ENCODE peak calls at places on chromosomes 4 and X, in five cellular contexts. G is HCT116, X is heart left ventricle, W is uterus, N is esophagus muscularis mucosa. D is an unnamed sample.

GRCh38 chr4:76611611-76612010 is 176.6 kb downstream of the SHROOM3 start:
- DNase-seq in G (no peak), N (no peak), W (no peak), X (no peak), D (no peak)

GRCh38 chr4:158161561-158162354 is 11.1 kb downstream of the GASK1B start:
- DNase-seq in X (peak; percentile 55), W (peak; percentile 33), N (no peak), G (peak; percentile 63), D (peak; percentile 7)

GRCh38 chrX:16484338-16484737 is 165.6 kb upstream of the S100G start:
- DNase-seq in W (no peak), X (no peak), N (no peak), G (peak; percentile 56), D (no peak)

GRCh38 chr4:112908511-112908910 is 140.9 kb upstream of the ANK2 start:
- DNase-seq in X (no peak), W (no peak), N (no peak), G (no peak), D (no peak)

GRCh38 chr4:159900562-159900961 is 797.7 kb downstream of the RAPGEF2 start:
- DNase-seq in W (no peak), G (no peak), N (no peak), X (no peak), D (no peak)

GRCh38 chrX:13747836-13748235 is 13.3 kb downstream of the OFD1 start:
- DNase-seq in W (no peak), G (peak; percentile 37), N (no peak), X (no peak), D (peak; percentile 52)

GRCh38 chr4:140300271-140300970 is 73.0 kb upstream of the SCOC start:
- DNase-seq in W (peak; percentile 22), N (no peak), X (peak; percentile 34), G (peak; percentile 74), D (no peak)

GRCh38 chrX:39869846-39870601 is 227.7 kb downstream of the BCOR start:
- DNase-seq in G (no peak), N (no peak), W (no peak), X (no peak), D (no peak)

GRCh38 chrX:13469963-13470679 is 99.3 kb upstream of the EGFL6 start:
- DNase-seq in G (no peak), W (no peak), N (no peak), X (no peak), D (no peak)

GRCh38 chr4:145390566-145390965 is 91.1 kb upstream of the SMAD1 start:
- DNase-seq in W (no peak), G (no peak), N (no peak), X (no peak), D (no peak)

GRCh38 chr4:133320576-133321170 is 171.6 kb downstream of the PCDH10 start:
- DNase-seq in W (no peak), G (peak; percentile 33), N (no peak), X (no peak), D (peak; percentile 17)

GRCh38 chr4:4320951-4321714 is 31.1 kb downstream of the ZBTB49 start:
- DNase-seq in W (no peak), N (no peak), G (no peak), X (no peak), D (no peak)

GRCh38 chr4:46270986-46271596 is 118.8 kb downstream of the GABRA2 start:
- DNase-seq in N (no peak), W (no peak), G (no peak), X (no peak), D (peak; percentile 62)

GRCh38 chr4:155766544-155766943 is 7.7 kb downstream of the GUCY1B1 start:
- DNase-seq in N (no peak), W (no peak), X (no peak), G (no peak), D (no peak)

GRCh38 chrX:24150051-24150790 is 692 bp downstream of the ZFX start:
- DNase-seq in G (peak; percentile 61), W (peak; percentile 94), X (peak; percentile 95), N (peak; percentile 94), D (peak; percentile 95)

GRCh38 chrX:46325312-46325877 is 219.8 kb downstream of the ZNF674 start:
- DNase-seq in G (peak; percentile 86), N (no peak), X (no peak), W (no peak), D (no peak)

GRCh38 chr4:85508654-85509053 is 33.7 kb downstream of the ARHGAP24 start:
- DNase-seq in X (no peak), N (no peak), G (no peak), W (no peak), D (no peak)

GRCh38 chr4:18689308-18689915 is 667.9 kb upstream of the LCORL start:
- DNase-seq in W (peak; percentile 21), X (no peak), G (peak; percentile 44), N (no peak), D (peak; percentile 57)

GRCh38 chrX:72304877-72305276 is 837 bp downstream of the CITED1 start:
- DNase-seq in N (no peak), W (no peak), G (no peak), X (no peak), D (peak; percentile 3)

GRCh38 chrX:3420316-3420715 is 73.9 kb upstream of the MXRA5 start:
- DNase-seq in G (no peak), X (no peak), N (no peak), W (no peak), D (no peak)

GRCh38 chrX:17923546-17923945 is 62.4 kb upstream of the RAI2 start:
- DNase-seq in G (no peak), W (no peak), N (no peak), X (no peak), D (peak; percentile 7)

GRCh38 chr4:109434007-109434792 is 585 bp downstream of the SEC24B start:
- DNase-seq in N (no peak), X (peak; percentile 53), W (peak; percentile 41), G (no peak), D (peak; percentile 67)

GRCh38 chr4:109432203-109432602 is 1.4 kb upstream of the SEC24B start:
- DNase-seq in W (no peak), X (no peak), N (no peak), G (no peak), D (no peak)

GRCh38 chr4:109432676-109433075 is 939 bp upstream of the SEC24B start:
- DNase-seq in W (no peak), G (no peak), N (no peak), X (no peak), D (peak; percentile 14)

GRCh38 chr4:109434793-109435080 is 1.1 kb downstream of the SEC24B start:
- DNase-seq in W (no peak), N (no peak), X (no peak), G (no peak), D (no peak)

DNA sequence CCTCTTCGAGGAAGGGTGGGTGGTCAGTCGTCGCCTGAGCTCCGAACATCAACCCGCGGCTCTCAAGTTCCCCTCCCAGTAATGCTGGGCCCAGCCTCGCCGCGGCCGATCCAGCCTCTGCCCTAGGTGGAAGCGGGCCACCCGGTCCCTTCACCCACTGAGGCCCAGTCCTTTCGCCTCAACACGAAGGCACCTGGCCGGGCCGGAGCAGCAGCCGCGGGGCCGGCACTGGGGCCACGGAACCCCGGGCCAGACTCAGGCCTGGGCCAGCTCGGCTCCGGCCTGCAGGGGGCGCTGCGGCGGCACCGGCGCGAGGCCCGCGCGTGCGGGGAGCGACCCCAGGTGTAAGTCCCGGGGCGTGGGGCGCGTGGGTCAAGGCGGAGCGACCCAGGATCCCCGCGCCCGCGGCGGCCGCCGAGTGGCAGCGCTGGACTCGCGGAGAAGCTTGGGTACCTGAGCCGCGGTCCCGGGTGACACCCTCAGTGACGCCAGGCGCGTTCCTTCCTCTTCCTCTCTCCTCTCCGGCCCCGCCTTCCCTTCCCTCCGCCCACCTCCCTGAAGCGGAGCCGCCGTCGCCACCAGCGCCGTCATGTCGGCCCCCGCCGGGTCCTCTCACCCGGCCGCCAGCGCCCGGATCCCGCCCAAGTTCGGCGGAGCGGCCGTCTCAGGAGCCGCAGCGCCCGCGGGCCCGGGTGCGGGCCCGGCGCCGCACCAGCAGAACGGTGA is at the start of gene SEC24B:
- DNase-seq in X (peak; percentile 94), G (peak; percentile 57), N (peak; percentile 96), W (peak; percentile 83), D (peak; percentile 96)
- TF ChIP-seq POLR2A in X (peak; percentile 89), G (peak; percentile 67), N (no peak), W (peak; percentile 73), D (peak; percentile 69)

DNA sequence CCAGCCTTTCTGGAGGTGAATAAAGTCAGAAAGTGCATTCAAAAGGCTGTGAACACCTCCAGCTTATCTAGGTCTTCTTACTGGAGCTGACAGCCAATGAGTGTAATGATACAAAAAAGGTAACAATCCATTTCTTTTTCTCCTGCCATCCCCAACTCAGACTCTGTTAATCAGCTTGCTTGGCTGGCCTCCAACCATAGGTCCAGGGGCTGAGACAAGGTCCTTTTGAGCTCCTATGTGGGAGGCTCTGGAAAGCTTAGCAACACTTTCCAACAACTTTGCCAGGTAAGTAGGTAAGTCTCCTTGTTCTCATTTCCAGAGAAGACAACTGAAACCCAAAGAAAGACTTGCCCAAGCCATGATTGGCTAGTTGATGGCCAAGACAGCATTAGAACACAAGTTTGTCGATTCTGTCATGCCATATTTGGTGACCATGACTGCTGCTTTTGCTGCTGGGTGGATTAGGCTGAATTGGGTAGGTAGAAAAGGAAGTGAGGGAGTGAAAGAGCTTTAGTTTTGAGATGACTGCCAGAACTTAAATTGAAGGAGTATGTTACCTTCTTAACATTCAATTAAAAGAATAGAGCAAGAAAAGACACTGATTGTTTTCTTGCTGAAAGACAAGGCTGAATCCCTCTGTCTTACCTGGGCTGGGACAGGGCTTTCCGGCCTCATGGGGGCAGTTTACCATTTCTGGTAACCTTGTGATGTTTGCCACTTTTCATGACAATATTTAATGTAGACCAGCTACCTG is 22.8 kb downstream of the VSIG4 start:
- DNase-seq in N (no peak), X (no peak), W (no peak), G (no peak), D (peak; percentile 21)
- TF ChIP-seq POLR2A in N (no peak), X (no peak), W (no peak), G (no peak), D (no peak)

DNA sequence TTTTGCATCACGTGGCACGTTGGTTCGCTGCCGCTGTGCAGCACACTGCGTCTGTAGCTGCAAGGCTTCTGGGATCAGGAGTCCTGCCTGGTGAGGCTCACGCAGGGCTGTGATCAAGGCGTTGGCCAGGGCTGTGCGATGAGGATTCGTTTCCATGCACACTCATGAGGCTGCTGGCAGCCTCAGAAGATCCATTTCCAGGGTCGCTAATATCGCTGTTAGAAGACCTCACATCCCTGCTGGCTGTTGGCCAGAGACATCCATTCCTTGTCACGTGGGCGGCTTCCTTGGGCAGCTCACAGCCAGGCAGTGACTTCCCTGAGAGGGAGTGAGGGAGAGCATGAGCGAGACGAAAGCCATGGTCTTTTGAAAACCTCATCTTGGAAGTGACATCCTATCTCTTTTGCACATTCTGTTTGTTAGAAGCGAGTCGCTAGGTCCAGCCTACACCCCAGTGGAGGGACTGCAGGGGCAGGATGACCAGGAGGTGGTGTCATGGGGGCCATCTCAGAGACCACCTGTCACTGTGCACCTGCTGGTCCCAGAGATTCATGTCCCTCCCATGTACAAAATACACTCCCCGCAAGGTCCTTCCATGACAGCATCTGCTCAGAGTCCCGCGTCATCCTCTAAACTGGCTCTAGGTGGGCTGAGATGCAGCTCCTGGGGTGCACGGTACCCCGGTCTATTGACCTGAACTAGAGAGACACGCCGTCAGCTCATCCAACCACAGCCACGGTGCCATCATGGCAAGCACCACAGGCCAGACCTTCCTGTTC is 12.2 kb downstream of the RGS12 start:
- DNase-seq in W (peak; percentile 50), X (no peak), G (no peak), N (no peak), D (no peak)
- TF ChIP-seq POLR2A in W (no peak), X (no peak), G (no peak), N (no peak), D (no peak)

DNA sequence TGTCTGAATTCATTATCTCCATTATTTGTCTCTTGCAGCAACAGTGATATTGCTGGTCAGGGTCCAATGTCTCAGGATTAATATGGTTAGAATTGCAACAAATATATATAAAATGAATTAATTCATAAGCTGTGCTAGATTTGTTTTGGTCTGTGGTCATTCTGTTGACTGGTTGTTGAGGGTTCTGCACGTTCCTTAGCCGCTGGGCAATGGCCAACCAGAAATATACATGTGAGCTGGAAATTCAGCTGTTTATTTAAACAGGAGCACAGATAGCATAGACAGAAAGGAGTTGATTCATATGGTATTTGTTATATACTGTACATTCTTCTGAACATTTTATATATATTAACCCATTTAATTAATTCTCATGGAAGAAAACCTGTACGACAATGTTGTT is 100.8 kb downstream of the RPA4 start:
- DNase-seq in X (no peak), W (no peak), N (no peak), G (no peak), D (no peak)
- TF ChIP-seq POLR2A in X (no peak), W (no peak), N (no peak), G (no peak), D (no peak)